ENCODE peak calls at places on chromosomes 4 and X, in ten cellular contexts. P is HCT116; Q is K562; U is AG08396; V is natural killer cell; F is NCI-H345; W is GM04503; T is stimulated activated CD8-positive, alpha-beta memory T cell treated with anti-CD3 and anti-CD28 coated beads, Interleukin-7, amount 100 ng/mL, for 24 hours; D is NCI-H2081; N is transverse colon. H is an unnamed sample.

GRCh38 chr4:149005191-149005590 is 563.0 kb upstream of the NR3C2 start:
- DNase-seq in T (no peak), F (no peak), N (no peak), P (no peak), V (no peak), D (no peak), W (no peak), U (no peak), Q (no peak), H (no peak)

GRCh38 chr4:42917316-42917715 is 24.8 kb downstream of the GRXCR1 start:
- DNase-seq in N (no peak), F (no peak), V (no peak), W (no peak), Q (no peak), U (no peak), D (peak; percentile 33), P (no peak), T (no peak), H (no peak)

GRCh38 chr4:123546123-123546654 is 149.6 kb downstream of the SPRY1 start:
- DNase-seq in P (no peak), D (no peak), Q (no peak), W (no peak), N (peak; percentile 27), T (no peak), F (no peak), V (no peak), U (no peak), H (no peak)

GRCh38 chr4:113745724-113746123 is 15.8 kb downstream of the CAMK2D start:
- DNase-seq in Q (no peak), T (no peak), F (no peak), U (no peak), V (no peak), W (no peak), P (no peak), D (no peak), N (no peak), H (no peak)

GRCh38 chrX:10608099-10608498 is 12.3 kb downstream of the MID1 start:
- DNase-seq in D (no peak), Q (no peak), W (no peak), T (no peak), V (no peak), N (peak; percentile 15), U (no peak), P (no peak), F (no peak), H (no peak)

GRCh38 chr4:23070848-23071570 is 378.3 kb downstream of the GBA3 start:
- DNase-seq in N (no peak), Q (no peak), V (no peak), P (no peak), W (no peak), U (no peak), D (no peak), T (no peak), F (no peak), H (no peak)

GRCh38 chr4:141636771-141637460 is 533 bp downstream of the IL15 start:
- DNase-seq in P (peak; percentile 18), D (peak; percentile 38), N (peak; percentile 64), F (peak; percentile 32), V (peak; percentile 18), T (no peak), Q (peak; percentile 5), U (peak; percentile 80), W (peak; percentile 27), H (peak; percentile 43)

GRCh38 chr4:42713371-42713770 is 56.5 kb upstream of the ATP8A1 start:
- DNase-seq in W (no peak), F (no peak), N (no peak), V (no peak), T (no peak), Q (no peak), D (no peak), U (no peak), P (no peak), H (no peak)

GRCh38 chrX:926070-926469 is 286.4 kb downstream of the CRLF2 start:
- DNase-seq in V (no peak), Q (no peak), F (no peak), U (no peak), W (no peak), N (no peak), T (no peak), D (no peak), P (no peak), H (no peak)

GRCh38 chrX:402857-403256 is 16.1 kb upstream of the PPP2R3B start:
- DNase-seq in N (no peak), Q (no peak), D (no peak), W (no peak), P (no peak), U (no peak), V (no peak), T (no peak), F (no peak), H (no peak)

GRCh38 chr4:85968945-85969830 is 390.7 kb downstream of the MAPK10 start:
- DNase-seq in D (peak; percentile 31), V (no peak), T (no peak), Q (peak; percentile 21), F (peak; percentile 23), U (peak; percentile 42), P (no peak), W (no peak), N (no peak), H (peak; percentile 18)

GRCh38 chr4:90727938-90728337 is 600.7 kb downstream of the CCSER1 start:
- DNase-seq in Q (no peak), F (no peak), N (no peak), V (no peak), D (no peak), T (no peak), P (peak; percentile 45), U (no peak), W (no peak), H (peak; percentile 21)

GRCh38 chr4:121155893-121156292 is 8.2 kb downstream of the TNIP3 start:
- DNase-seq in N (no peak), V (no peak), W (peak; percentile 72), P (no peak), D (peak; percentile 7), F (no peak), T (no peak), U (peak; percentile 68), Q (peak; percentile 4), H (peak; percentile 6)

GRCh38 chr4:8848507-8849265 is 23.0 kb downstream of the HMX1 start:
- DNase-seq in D (no peak), W (no peak), U (no peak), F (no peak), V (no peak), N (peak; percentile 1), P (no peak), Q (no peak), T (no peak), H (no peak)

GRCh38 chrX:136689441-136689840 is 41.5 kb downstream of the CD40LG start:
- DNase-seq in N (no peak), D (no peak), P (no peak), F (no peak), T (no peak), V (no peak), Q (no peak), W (no peak), U (no peak), H (no peak)

GRCh38 chr4:85081196-85081595 is 114.7 kb upstream of the WDFY3 start:
- DNase-seq in V (no peak), D (no peak), T (no peak), N (no peak), P (no peak), F (no peak), W (no peak), Q (no peak), U (no peak), H (no peak)